ENCODE peak calls at places on chromosomes 11 and 22, in seven cellular contexts. U is HepG2, F is HCT116, X is K562, Q is SK-N-SH, Y is H1, P is GM12878. J is an unnamed sample.

GRCh38 chr11:6586434-6587359 is 16.7 kb downstream of the RRP8 start:
- DNase-seq in X (no peak), Y (no peak), F (no peak), P (no peak), U (no peak), Q (peak), J (no peak)

GRCh38 chr11:4683020-4683419 is 14.6 kb downstream of the OR51E2 start:
- DNase-seq in U (no peak), Y (no peak), Q (no peak), X (no peak), P (no peak), F (no peak), J (no peak)

GRCh38 chr22:23212061-23213030 is 32.0 kb downstream of the BCR start:
- DNase-seq in Q (no peak), X (peak), F (no peak), U (no peak), P (no peak), Y (no peak), J (no peak)

GRCh38 chr11:35303596-35304392 is 115.6 kb downstream of the SLC1A2 start:
- DNase-seq in Y (no peak), P (no peak), X (no peak), Q (no peak), U (peak), F (no peak), J (no peak)

GRCh38 chr11:10413268-10413667 is 41.8 kb upstream of the AMPD3 start:
- DNase-seq in Y (no peak), U (peak), F (peak), P (no peak), X (no peak), Q (no peak), J (no peak)

GRCh38 chr11:103110406-103110805 is 1.2 kb downstream of the DYNC2H1 start:
- DNase-seq in Y (no peak), X (no peak), F (no peak), P (no peak), U (no peak), Q (no peak), J (no peak)

GRCh38 chr11:65426839-65427690 is 4.5 kb downstream of the NEAT1 start:
- DNase-seq in F (peak), X (peak), Y (no peak), P (no peak), Q (no peak), U (no peak), J (no peak)

GRCh38 chr22:27062857-27063256 is 405.5 kb downstream of the MIAT start:
- DNase-seq in F (no peak), Q (no peak), X (no peak), Y (no peak), U (no peak), P (no peak), J (no peak)

GRCh38 chr22:24486501-24486921 is 8.6 kb upstream of the UPB1 start:
- DNase-seq in X (no peak), F (no peak), P (no peak), U (peak), Y (no peak), Q (no peak), J (no peak)

GRCh38 chr22:24060375-24060788 is 49.3 kb downstream of the CABIN1 start:
- DNase-seq in Q (no peak), P (no peak), F (no peak), X (no peak), Y (no peak), U (no peak), J (no peak)

GRCh38 chr11:113773092-113773415 is 438 bp downstream of the ZW10 start:
- DNase-seq in F (no peak), U (peak), Y (no peak), Q (no peak), P (no peak), X (peak), J (no peak)

GRCh38 chr22:38751422-38752346 is 4.1 kb downstream of the SUN2 start:
- DNase-seq in U (no peak), Q (no peak), F (no peak), X (no peak), P (peak), Y (no peak), J (no peak)

GRCh38 chr11:31419669-31420068 is 50.0 kb downstream of the DNAJC24 start:
- DNase-seq in Y (no peak), X (no peak), Q (no peak), P (no peak), U (no peak), F (no peak), J (no peak)

GRCh38 chr11:114479331-114479730 is 40.1 kb downstream of the REXO2 start:
- DNase-seq in P (no peak), F (no peak), Y (no peak), U (no peak), Q (no peak), X (no peak), J (no peak)

GRCh38 chr11:15472405-15472799 is 357.7 kb downstream of the INSC start:
- DNase-seq in U (no peak), F (no peak), Q (peak), X (no peak), P (no peak), Y (no peak), J (no peak)

GRCh38 chr11:130581631-130582030 is 133.2 kb downstream of the ADAMTS15 start:
- DNase-seq in P (no peak), Q (no peak), U (no peak), X (no peak), Y (no peak), F (no peak), J (no peak)

GRCh38 chr11:76918941-76919386 is 58.2 kb downstream of the ACER3 start:
- DNase-seq in Q (peak), U (peak), P (peak), F (peak), X (peak), Y (no peak), J (peak)

DNA sequence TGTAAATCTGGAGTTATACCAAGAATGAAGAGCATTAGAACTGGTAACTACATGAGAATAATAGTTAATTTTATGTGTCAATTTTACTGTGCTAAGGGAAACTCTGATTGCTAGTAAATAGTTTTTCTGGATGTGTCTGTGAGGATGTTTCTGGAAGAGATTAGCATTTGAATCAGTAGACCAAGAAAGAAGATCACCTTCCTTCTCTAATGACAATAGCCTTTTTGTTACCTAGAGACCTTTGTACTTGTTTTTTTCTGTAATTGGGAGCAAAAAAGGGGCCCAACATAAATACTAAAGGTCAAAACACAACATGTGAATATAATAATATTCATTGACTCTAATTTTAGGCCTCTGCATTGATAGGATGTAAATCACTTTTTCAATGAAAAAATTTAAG is 100.6 kb downstream of the DLG2 start:
- DNase-seq in X (no peak), P (no peak), Q (no peak), U (no peak), F (no peak), Y (no peak), J (no peak)
- TF ChIP-seq YY1 in X (no peak), P (no peak), Q (no peak), U (no peak), F (no peak), Y (no peak), J (no peak)

DNA sequence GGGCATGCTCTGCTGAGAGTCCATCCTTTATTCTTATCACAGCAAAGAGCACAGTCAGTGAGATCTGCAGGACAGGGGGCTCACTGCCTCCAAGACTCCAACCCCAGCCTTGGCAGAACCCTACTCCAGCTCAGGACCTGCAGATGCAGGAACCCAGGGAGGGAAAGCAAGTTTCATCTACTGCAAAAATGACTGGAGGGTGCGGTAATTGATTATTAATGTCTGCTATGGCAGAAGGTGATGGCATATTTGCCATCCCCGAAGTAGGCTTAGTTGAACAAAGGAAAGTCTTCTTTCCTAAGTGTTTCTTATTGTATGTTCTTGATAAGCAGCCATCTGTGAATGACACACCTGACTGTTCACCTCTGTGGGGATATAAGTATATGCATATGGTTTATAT is 9.2 kb downstream of the SCUBE1 start:
- DNase-seq in X (no peak), P (no peak), U (no peak), Q (no peak), Y (no peak), F (no peak), J (no peak)
- TF ChIP-seq YY1 in X (no peak), P (no peak), U (no peak), Q (no peak), Y (no peak), F (no peak), J (no peak)

GRCh38 chr11:105673089-105673488 is 63.2 kb downstream of the GRIA4 start:
- DNase-seq in P (no peak), Q (no peak), Y (no peak), U (peak), F (no peak), X (peak), J (peak)
- TF ChIP-seq YY1 in P (no peak), Q (no peak), Y (no peak), U (no peak), F (no peak), X (no peak), J (no peak)

DNA sequence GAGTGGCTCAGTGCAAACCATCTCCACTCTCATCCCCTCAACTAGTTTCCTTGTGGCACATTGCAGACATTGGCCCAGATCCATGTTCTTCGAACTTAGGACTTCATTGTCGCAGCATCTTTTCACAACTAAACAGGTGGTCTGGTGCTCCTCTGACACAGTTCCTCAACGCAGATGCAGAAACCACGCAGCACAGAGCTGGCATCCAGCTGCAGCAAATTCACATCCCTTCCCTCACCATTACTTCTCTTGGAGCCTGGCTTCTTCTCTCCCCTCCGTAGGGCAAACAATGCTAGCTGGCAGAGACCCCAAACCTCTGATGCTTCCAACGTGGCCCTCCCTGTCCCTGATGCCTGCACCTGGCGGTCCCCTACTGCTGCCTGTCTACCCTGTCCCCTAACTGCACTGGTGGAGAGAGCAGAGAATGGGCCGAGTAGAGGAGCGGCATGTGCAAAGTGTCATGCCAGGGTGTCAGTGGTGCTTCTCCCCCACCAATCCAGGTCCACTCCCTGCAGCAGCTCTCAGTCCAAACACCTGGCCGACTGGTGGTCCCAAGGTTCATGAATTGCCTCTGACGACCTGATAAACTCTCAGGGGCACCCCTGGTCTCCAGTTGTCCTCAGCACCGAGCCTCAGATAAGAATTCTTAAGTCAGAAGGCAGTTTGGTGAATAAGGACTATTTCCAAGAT is 18.1 kb downstream of the TMPRSS13 start:
- DNase-seq in X (no peak), Y (no peak), F (no peak), P (no peak), Q (no peak), U (no peak), J (no peak)
- TF ChIP-seq YY1 in X (no peak), Y (no peak), F (no peak), P (no peak), Q (no peak), U (no peak), J (no peak)

DNA sequence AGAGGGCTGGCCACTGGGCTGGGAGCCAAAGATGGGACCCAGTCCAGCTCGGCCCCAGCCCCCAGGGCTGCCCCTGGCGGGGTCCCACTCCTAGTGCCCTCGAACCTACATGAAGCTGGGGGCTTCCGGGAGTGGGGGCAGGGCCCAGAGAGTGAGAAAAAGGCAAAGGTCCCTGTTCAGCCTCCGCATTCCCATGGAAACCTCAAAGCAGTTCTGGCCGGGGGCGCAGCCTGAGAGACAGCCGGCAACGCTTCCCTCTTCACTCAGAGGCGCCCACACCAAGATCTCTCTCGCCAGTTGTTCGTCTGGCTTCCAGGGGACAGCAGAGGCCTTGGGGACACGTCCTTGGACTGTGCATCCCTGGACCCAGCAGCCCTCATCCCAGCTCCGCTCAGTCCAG is 22.3 kb upstream of the ARHGAP8 start:
- DNase-seq in P (no peak), Y (no peak), F (no peak), Q (no peak), X (no peak), U (no peak), J (no peak)
- TF ChIP-seq YY1 in P (no peak), Y (no peak), F (no peak), Q (no peak), X (no peak), U (no peak), J (no peak)